ENCODE peak calls at places on chromosomes 1 and 21, in seven cellular contexts. T, F, B, Z, R, P and S are unnamed samples.

GRCh38 chr1:52002038-52002917 is 11.8 kb upstream of the RAB3B start:
- DNase-seq in B (peak; percentile 65), P (peak; percentile 83), Z (peak; percentile 94), F (peak; percentile 95), R (peak; percentile 72), T (peak; percentile 88), S (peak; percentile 89)

GRCh38 chr1:94240822-94241221 is 3.4 kb upstream of the ARHGAP29 start:
- DNase-seq in Z (peak; percentile 63), F (peak; percentile 27), P (no peak), R (no peak), B (no peak), T (peak; percentile 31), S (no peak)

GRCh38 chr1:244187310-244187709 is 136.2 kb downstream of the ZBTB18 start:
- DNase-seq in F (no peak), B (no peak), T (no peak), R (no peak), P (no peak), Z (no peak), S (no peak)

GRCh38 chr1:201633811-201634210 is 94.9 kb downstream of the NAV1 start:
- DNase-seq in P (no peak), F (peak; percentile 44), R (no peak), T (no peak), Z (peak; percentile 40), B (no peak), S (peak; percentile 48)

GRCh38 chr1:52976183-52977035 is 49.3 kb downstream of the SCP2 start:
- DNase-seq in F (no peak), P (no peak), R (peak; percentile 77), T (no peak), Z (peak; percentile 72), B (peak; percentile 66), S (no peak)

GRCh38 chr21:21057349-21058062 is 59.3 kb downstream of the NCAM2 start:
- DNase-seq in Z (no peak), T (no peak), B (no peak), F (no peak), P (no peak), R (no peak), S (no peak)

GRCh38 chr1:101820080-101820479 is 176.6 kb downstream of the OLFM3 start:
- DNase-seq in T (peak; percentile 51), F (peak; percentile 15), B (no peak), Z (peak; percentile 72), R (no peak), P (no peak), S (peak; percentile 53)

GRCh38 chr21:41852929-41853320 is 26.2 kb downstream of the PRDM15 start:
- DNase-seq in R (no peak), Z (no peak), F (no peak), P (no peak), B (no peak), T (no peak), S (no peak)

GRCh38 chr21:45255381-45256020 is 32.2 kb downstream of the POFUT2 start:
- DNase-seq in R (peak; percentile 26), P (no peak), Z (no peak), B (peak; percentile 45), T (no peak), F (no peak), S (no peak)

GRCh38 chr1:216721878-216722277 is 1.4 kb downstream of the ESRRG start:
- DNase-seq in T (no peak), B (no peak), R (no peak), P (no peak), F (no peak), Z (no peak), S (no peak)

GRCh38 chr1:91851130-91852010 is 34.6 kb downstream of the TGFBR3 start:
- DNase-seq in P (no peak), B (no peak), Z (no peak), R (no peak), T (no peak), F (peak; percentile 89), S (peak; percentile 55)

GRCh38 chr1:214463596-214463995 is 87.8 kb downstream of the PTPN14 start:
- DNase-seq in B (no peak), R (no peak), Z (peak; percentile 72), T (no peak), P (no peak), F (no peak), S (no peak)

GRCh38 chr1:1206376-1207253 is at the start of gene TNFRSF18:
- DNase-seq in Z (peak; percentile 30), F (no peak), P (no peak), R (peak; percentile 76), B (no peak), T (peak; percentile 30), S (no peak)

GRCh38 chr1:111099289-111099688 is 40.6 kb downstream of the DRAM2 start:
- DNase-seq in F (no peak), R (no peak), Z (peak; percentile 51), B (no peak), P (no peak), T (no peak), S (no peak)

GRCh38 chr1:170593173-170593572 is 61.2 kb downstream of the GORAB start:
- DNase-seq in T (no peak), P (no peak), R (no peak), Z (no peak), F (no peak), B (no peak), S (no peak)

GRCh38 chr21:31136891-31137290 is 98.6 kb upstream of the KRTAP19-8 start:
- DNase-seq in B (no peak), R (no peak), Z (no peak), P (no peak), F (peak; percentile 74), T (no peak), S (peak; percentile 17)

DNA sequence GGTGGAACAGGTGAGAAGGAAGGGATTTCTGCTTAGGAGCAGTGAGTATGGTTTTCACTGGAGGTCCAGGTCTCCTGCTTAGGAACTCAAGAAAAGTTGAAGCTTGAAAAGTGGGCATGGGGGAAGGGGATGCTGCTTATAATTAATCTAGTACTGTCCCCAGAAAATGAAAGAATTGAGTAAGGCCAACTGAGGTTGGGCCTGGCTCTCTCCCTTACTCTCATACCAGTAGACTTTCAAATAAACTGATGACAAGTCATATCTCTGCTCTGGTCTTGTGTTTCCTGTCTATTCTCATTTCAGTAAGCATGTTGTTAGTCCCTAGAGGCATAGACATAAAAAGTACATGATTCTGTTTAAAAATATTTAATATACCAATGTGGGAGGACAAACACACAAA is 26.4 kb downstream of the CD48 start:
- DNase-seq in P (no peak), T (no peak), F (no peak), R (no peak), B (no peak), Z (no peak), S (no peak)
- H2BK5ac ChIP-seq in P (no peak overlapping the region), T (no peak overlapping the region), F (no peak overlapping the region), R (no peak overlapping the region), B (no peak overlapping the region), Z (peak overlapping the region; percentile 72), S (no peak overlapping the region)

DNA sequence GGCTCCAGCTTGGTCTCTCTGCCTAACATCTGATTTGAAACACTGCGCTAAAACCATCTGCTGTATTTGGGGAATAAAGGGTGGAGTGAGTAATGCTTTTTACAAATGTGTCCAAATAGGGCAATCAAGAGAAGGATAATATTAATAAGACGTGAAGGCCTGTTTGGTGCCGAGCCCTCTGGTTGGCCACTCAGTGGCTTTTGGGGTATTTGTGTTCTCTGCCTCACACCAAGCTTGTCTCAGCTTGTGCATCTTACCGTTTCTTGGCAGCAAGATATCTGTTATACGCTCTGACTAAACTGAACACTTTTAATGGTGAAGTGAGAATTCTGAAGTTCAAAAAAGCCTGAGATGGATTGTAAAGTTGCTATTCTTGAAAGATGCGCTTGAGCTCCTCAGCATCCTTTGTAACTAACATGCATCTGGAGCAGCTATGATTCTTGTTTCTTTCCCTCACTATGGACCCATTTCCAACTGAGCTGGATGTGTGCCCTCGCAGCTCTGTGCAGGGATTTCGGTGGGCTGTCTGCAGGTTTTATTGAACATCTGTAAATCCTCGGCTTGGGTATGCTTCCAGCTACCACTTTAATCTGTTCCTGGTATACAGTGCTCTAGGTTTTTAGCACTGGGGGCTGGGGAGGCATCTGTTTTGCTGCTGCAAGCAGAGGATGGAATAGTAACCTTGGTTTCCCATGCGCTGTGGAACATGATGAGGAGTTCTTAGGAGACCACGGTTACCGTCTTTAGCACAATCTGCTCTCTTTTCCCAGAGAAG is 269.5 kb downstream of the RWDD3 start:
- DNase-seq in Z (no peak), T (no peak), B (no peak), F (no peak), R (no peak), P (no peak), S (no peak)
- H2BK5ac ChIP-seq in Z (no peak overlapping the region), T (no peak overlapping the region), B (no peak overlapping the region), F (no peak overlapping the region), R (no peak overlapping the region), P (no peak overlapping the region), S (no peak overlapping the region)

GRCh38 chr1:67162954-67163353 is 3.3 kb upstream of the IL23R start:
- DNase-seq in R (no peak), T (no peak), Z (peak; percentile 14), B (no peak), F (peak; percentile 67), P (peak; percentile 87), S (peak; percentile 11)

GRCh38 chr1:67158401-67158800 is 7.9 kb upstream of the IL23R start:
- DNase-seq in Z (peak; percentile 32), R (peak; percentile 29), T (no peak), P (no peak), F (no peak), B (no peak), S (no peak)

DNA sequence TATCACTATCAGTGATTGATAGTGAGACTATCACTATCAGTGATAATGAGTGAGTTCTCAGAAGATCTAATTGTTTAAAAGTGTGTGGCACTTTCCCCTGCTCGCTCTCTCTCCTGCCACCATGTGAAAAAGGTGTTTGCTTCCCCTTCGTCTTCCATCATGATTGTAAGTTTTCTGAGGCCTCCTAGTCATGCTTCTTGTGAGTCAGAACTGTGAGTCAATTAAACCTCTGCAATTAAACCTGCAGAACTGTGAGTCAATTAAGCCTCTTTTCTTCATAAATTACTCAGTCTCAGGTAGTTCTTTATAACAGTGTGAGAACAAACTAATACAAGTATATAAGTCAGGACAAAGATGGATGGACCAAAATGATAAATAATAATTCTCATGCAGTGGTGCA is 7.0 kb upstream of the IL23R start:
- DNase-seq in R (no peak), B (no peak), T (no peak), P (no peak), F (no peak), Z (peak; percentile 15), S (no peak)
- H2BK5ac ChIP-seq in R (no peak overlapping the region), B (no peak overlapping the region), T (no peak overlapping the region), P (no peak overlapping the region), F (no peak overlapping the region), Z (no peak overlapping the region), S (no peak overlapping the region)

DNA sequence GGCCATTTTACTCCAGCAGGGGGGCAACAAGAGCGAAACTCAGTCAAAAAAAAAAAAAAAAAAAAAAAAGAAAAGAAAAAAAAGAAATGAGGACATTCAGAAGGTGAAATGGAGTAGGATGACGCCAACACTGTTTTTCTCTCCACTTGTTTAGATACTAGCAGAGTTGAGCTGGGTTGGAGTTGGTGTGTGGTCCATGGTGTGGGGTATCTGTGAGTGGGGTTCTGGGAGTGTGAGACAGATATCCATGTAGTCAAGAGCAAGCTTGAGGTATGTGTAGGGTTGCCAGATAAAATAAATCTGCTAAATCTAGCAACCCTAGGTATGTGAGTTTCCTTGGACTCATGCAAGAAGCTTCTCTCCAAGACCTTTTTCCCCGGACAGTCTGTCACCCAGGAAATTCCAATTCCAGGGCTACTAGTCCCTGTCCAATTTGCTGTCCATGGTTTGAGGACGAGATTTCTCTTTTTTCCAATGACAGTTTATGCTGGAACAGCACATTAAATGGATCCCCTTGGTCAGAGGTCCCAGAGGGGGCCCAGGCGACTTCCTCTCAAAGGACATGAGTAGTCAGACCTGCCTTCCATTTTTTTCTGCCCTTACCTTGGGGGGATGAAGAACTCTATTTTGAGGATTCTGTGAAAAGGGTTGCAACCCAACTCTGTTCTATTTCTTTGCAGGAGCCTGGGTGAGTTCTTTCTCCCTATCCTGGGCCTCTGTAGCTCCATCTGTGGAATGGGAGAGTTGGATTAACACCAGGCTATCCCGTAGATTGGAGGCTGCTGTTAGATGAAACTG is 2.1 kb upstream of the FOXD2 start:
- DNase-seq in Z (no peak), P (no peak), B (no peak), T (no peak), F (no peak), R (no peak), S (no peak)
- H2BK5ac ChIP-seq in Z (no peak overlapping the region), P (no peak overlapping the region), B (no peak overlapping the region), T (no peak overlapping the region), F (no peak overlapping the region), R (no peak overlapping the region), S (no peak overlapping the region)